ENCODE peak calls at places on chromosomes 3 and 15, in six cellular contexts. One of them, this sample, is unnamed.

GRCh38 chr3:45688194-45688881 is 858 bp upstream of the SACM1L start:
- DNase-seq in heart right ventricle: no peak
- DNase-seq in neural crest cell: peak
- DNase-seq in psoas muscle: no peak
- DNase-seq in OCI-M1: peak
- DNase-seq in activated B cell treated with CpG ODN at 0.5 μM for 24 hours: peak
- DNase-seq in this sample: peak

GRCh38 chr3:14266361-14266760 is 87.7 kb downstream of the LSM3 start:
- DNase-seq in activated B cell treated with CpG ODN at 0.5 μM for 24 hours: no peak
- DNase-seq in OCI-M1: no peak
- DNase-seq in neural crest cell: no peak
- DNase-seq in psoas muscle: peak
- DNase-seq in heart right ventricle: no peak
- DNase-seq in this sample: no peak

GRCh38 chr3:71881041-71881440 is 96.1 kb upstream of the PROK2 start:
- DNase-seq in neural crest cell: no peak
- DNase-seq in psoas muscle: no peak
- DNase-seq in heart right ventricle: no peak
- DNase-seq in OCI-M1: no peak
- DNase-seq in activated B cell treated with CpG ODN at 0.5 μM for 24 hours: no peak
- DNase-seq in this sample: no peak

GRCh38 chr3:188294823-188295487 is 141.0 kb downstream of the LPP start:
- DNase-seq in neural crest cell: no peak
- DNase-seq in OCI-M1: no peak
- DNase-seq in activated B cell treated with CpG ODN at 0.5 μM for 24 hours: no peak
- DNase-seq in psoas muscle: no peak
- DNase-seq in heart right ventricle: no peak
- DNase-seq in this sample: no peak

GRCh38 chr3:63043631-63044030 is 168.4 kb upstream of the CADPS start:
- DNase-seq in neural crest cell: no peak
- DNase-seq in OCI-M1: no peak
- DNase-seq in activated B cell treated with CpG ODN at 0.5 μM for 24 hours: no peak
- DNase-seq in psoas muscle: no peak
- DNase-seq in heart right ventricle: no peak
- DNase-seq in this sample: no peak

GRCh38 chr15:77032052-77032646 is 37.2 kb downstream of the PSTPIP1 start:
- DNase-seq in OCI-M1: no peak
- DNase-seq in activated B cell treated with CpG ODN at 0.5 μM for 24 hours: peak
- DNase-seq in heart right ventricle: no peak
- DNase-seq in neural crest cell: no peak
- DNase-seq in psoas muscle: no peak
- DNase-seq in this sample: no peak

GRCh38 chr3:64533565-64534317 is 154.1 kb downstream of the ADAMTS9 start:
- DNase-seq in activated B cell treated with CpG ODN at 0.5 μM for 24 hours: peak
- DNase-seq in heart right ventricle: peak
- DNase-seq in neural crest cell: peak
- DNase-seq in psoas muscle: peak
- DNase-seq in OCI-M1: peak
- DNase-seq in this sample: peak

GRCh38 chr3:149377408-149378111 is at the start of gene TM4SF1:
- DNase-seq in OCI-M1: peak
- DNase-seq in neural crest cell: no peak
- DNase-seq in activated B cell treated with CpG ODN at 0.5 μM for 24 hours: no peak
- DNase-seq in heart right ventricle: peak
- DNase-seq in psoas muscle: peak
- DNase-seq in this sample: no peak

GRCh38 chr3:46496745-46497555 is 826 bp upstream of the RTP3 start:
- DNase-seq in neural crest cell: no peak
- DNase-seq in activated B cell treated with CpG ODN at 0.5 μM for 24 hours: no peak
- DNase-seq in OCI-M1: peak
- DNase-seq in psoas muscle: no peak
- DNase-seq in heart right ventricle: no peak
- DNase-seq in this sample: no peak

GRCh38 chr3:65425880-65426279 is 612.8 kb downstream of the MAGI1 start:
- DNase-seq in heart right ventricle: no peak
- DNase-seq in OCI-M1: peak
- DNase-seq in psoas muscle: no peak
- DNase-seq in activated B cell treated with CpG ODN at 0.5 μM for 24 hours: no peak
- DNase-seq in neural crest cell: no peak
- DNase-seq in this sample: no peak

GRCh38 chr3:115402651-115403050 is 220.7 kb upstream of the GAP43 start:
- DNase-seq in OCI-M1: no peak
- DNase-seq in activated B cell treated with CpG ODN at 0.5 μM for 24 hours: no peak
- DNase-seq in neural crest cell: no peak
- DNase-seq in psoas muscle: no peak
- DNase-seq in heart right ventricle: no peak
- DNase-seq in this sample: no peak

GRCh38 chr3:148309390-148310035 is 388.2 kb upstream of the AGTR1 start:
- DNase-seq in psoas muscle: no peak
- DNase-seq in activated B cell treated with CpG ODN at 0.5 μM for 24 hours: no peak
- DNase-seq in heart right ventricle: no peak
- DNase-seq in neural crest cell: peak
- DNase-seq in OCI-M1: peak
- DNase-seq in this sample: peak

GRCh38 chr3:65583203-65583602 is 455.5 kb downstream of the MAGI1 start:
- DNase-seq in activated B cell treated with CpG ODN at 0.5 μM for 24 hours: no peak
- DNase-seq in psoas muscle: no peak
- DNase-seq in neural crest cell: no peak
- DNase-seq in heart right ventricle: no peak
- DNase-seq in OCI-M1: peak
- DNase-seq in this sample: no peak

GRCh38 chr3:172102123-172102882 is 62.9 kb downstream of the FNDC3B start:
- DNase-seq in OCI-M1: no peak
- DNase-seq in heart right ventricle: no peak
- DNase-seq in neural crest cell: no peak
- DNase-seq in psoas muscle: no peak
- DNase-seq in activated B cell treated with CpG ODN at 0.5 μM for 24 hours: no peak
- DNase-seq in this sample: no peak

GRCh38 chr15:81253846-81254245 is 57.2 kb downstream of the IL16 start:
- DNase-seq in heart right ventricle: no peak
- DNase-seq in activated B cell treated with CpG ODN at 0.5 μM for 24 hours: no peak
- DNase-seq in OCI-M1: peak
- DNase-seq in psoas muscle: no peak
- DNase-seq in neural crest cell: no peak
- DNase-seq in this sample: no peak

GRCh38 chr3:48845170-48845569 is 2.5 kb downstream of the PRKAR2A start:
- DNase-seq in psoas muscle: no peak
- DNase-seq in OCI-M1: peak
- DNase-seq in neural crest cell: no peak
- DNase-seq in activated B cell treated with CpG ODN at 0.5 μM for 24 hours: no peak
- DNase-seq in heart right ventricle: no peak
- DNase-seq in this sample: no peak

GRCh38 chr15:74535388-74536084 is 5.5 kb upstream of the ARID3B start:
- DNase-seq in neural crest cell: no peak
- DNase-seq in heart right ventricle: no peak
- DNase-seq in OCI-M1: peak
- DNase-seq in activated B cell treated with CpG ODN at 0.5 μM for 24 hours: no peak
- DNase-seq in psoas muscle: no peak
- DNase-seq in this sample: no peak

GRCh38 chr3:30342319-30343060 is 263.9 kb upstream of the TGFBR2 start:
- DNase-seq in activated B cell treated with CpG ODN at 0.5 μM for 24 hours: no peak
- DNase-seq in psoas muscle: no peak
- DNase-seq in neural crest cell: no peak
- DNase-seq in heart right ventricle: no peak
- DNase-seq in OCI-M1: peak
- DNase-seq in this sample: no peak

GRCh38 chr15:43517354-43518072 is at the start of gene MAP1A:
- DNase-seq in activated B cell treated with CpG ODN at 0.5 μM for 24 hours: no peak
- DNase-seq in heart right ventricle: peak
- DNase-seq in OCI-M1: peak
- DNase-seq in psoas muscle: peak
- DNase-seq in neural crest cell: peak
- DNase-seq in this sample: peak

GRCh38 chr15:27757050-27757449 is 342.1 kb downstream of the OCA2 start:
- DNase-seq in OCI-M1: no peak
- DNase-seq in heart right ventricle: no peak
- DNase-seq in activated B cell treated with CpG ODN at 0.5 μM for 24 hours: no peak
- DNase-seq in neural crest cell: no peak
- DNase-seq in psoas muscle: no peak
- DNase-seq in this sample: peak

GRCh38 chr3:11607816-11608215 is 35.9 kb downstream of the VGLL4 start:
- DNase-seq in neural crest cell: no peak
- DNase-seq in heart right ventricle: no peak
- DNase-seq in psoas muscle: no peak
- DNase-seq in OCI-M1: peak
- DNase-seq in activated B cell treated with CpG ODN at 0.5 μM for 24 hours: no peak
- DNase-seq in this sample: no peak